ENCODE peak calls at places on chromosomes 5 and 9, in five cellular contexts. One of them, this sample, is unnamed.
A peak's percentile ranks its signal among the peaks of the same experiment; 100 is the strongest.

GRCh38 chr5:131950706-131951105 is 5.2 kb upstream of the MEIKIN start:
- DNase-seq in fibroblast of mammary gland: no peak
- DNase-seq in CD8-positive, alpha-beta memory T cell: no peak
- DNase-seq in Calu3: no peak
- DNase-seq in NCI-H1092: no peak
- DNase-seq in this sample: no peak

GRCh38 chr5:178667685-178668084 is 40.8 kb upstream of the CLK4 start:
- DNase-seq in CD8-positive, alpha-beta memory T cell: no peak
- DNase-seq in NCI-H1092: no peak
- DNase-seq in Calu3: no peak
- DNase-seq in fibroblast of mammary gland: no peak
- DNase-seq in this sample: no peak

GRCh38 chr9:95498641-95499040 is 18.1 kb downstream of the PTCH1 start:
- DNase-seq in NCI-H1092: no peak
- DNase-seq in fibroblast of mammary gland: no peak
- DNase-seq in Calu3: no peak
- DNase-seq in CD8-positive, alpha-beta memory T cell: no peak
- DNase-seq in this sample: no peak

GRCh38 chr5:103562453-103563157 is at the start of gene NUDT12:
- DNase-seq in fibroblast of mammary gland: peak; percentile 77
- DNase-seq in NCI-H1092: peak; percentile 57
- DNase-seq in Calu3: peak; percentile 74
- DNase-seq in CD8-positive, alpha-beta memory T cell: peak; percentile 37
- DNase-seq in this sample: peak; percentile 84

GRCh38 chr9:87336914-87337333 is 160.7 kb upstream of the DAPK1 start:
- DNase-seq in NCI-H1092: peak; percentile 73
- DNase-seq in Calu3: peak; percentile 51
- DNase-seq in fibroblast of mammary gland: peak; percentile 86
- DNase-seq in CD8-positive, alpha-beta memory T cell: no peak
- DNase-seq in this sample: peak; percentile 74

GRCh38 chr9:93671030-93671358 is 94.6 kb downstream of the PHF2 start:
- DNase-seq in fibroblast of mammary gland: no peak
- DNase-seq in Calu3: no peak
- DNase-seq in CD8-positive, alpha-beta memory T cell: no peak
- DNase-seq in NCI-H1092: no peak
- DNase-seq in this sample: no peak

GRCh38 chr9:84301851-84302250 is 38.7 kb downstream of the SLC28A3 start:
- DNase-seq in fibroblast of mammary gland: peak; percentile 74
- DNase-seq in Calu3: no peak
- DNase-seq in NCI-H1092: no peak
- DNase-seq in CD8-positive, alpha-beta memory T cell: no peak
- DNase-seq in this sample: peak; percentile 65

GRCh38 chr9:107612136-107612535 is 122.6 kb upstream of the KLF4 start:
- DNase-seq in NCI-H1092: no peak
- DNase-seq in CD8-positive, alpha-beta memory T cell: no peak
- DNase-seq in Calu3: no peak
- DNase-seq in fibroblast of mammary gland: peak; percentile 67
- DNase-seq in this sample: no peak

GRCh38 chr5:175516933-175517823 is 38.8 kb downstream of the SFXN1 start:
- DNase-seq in fibroblast of mammary gland: no peak
- DNase-seq in Calu3: no peak
- DNase-seq in NCI-H1092: no peak
- DNase-seq in CD8-positive, alpha-beta memory T cell: no peak
- DNase-seq in this sample: no peak

GRCh38 chr5:34548086-34548403 is 108.1 kb upstream of the RAI14 start:
- DNase-seq in Calu3: no peak
- DNase-seq in fibroblast of mammary gland: no peak
- DNase-seq in NCI-H1092: no peak
- DNase-seq in CD8-positive, alpha-beta memory T cell: no peak
- DNase-seq in this sample: no peak

GRCh38 chr9:92983984-92984589 is 36.8 kb downstream of the FGD3 start:
- DNase-seq in NCI-H1092: no peak
- DNase-seq in Calu3: no peak
- DNase-seq in CD8-positive, alpha-beta memory T cell: no peak
- DNase-seq in fibroblast of mammary gland: peak; percentile 33
- DNase-seq in this sample: no peak

GRCh38 chr9:37650873-37651768 is at the start of gene FRMPD1:
- DNase-seq in fibroblast of mammary gland: peak; percentile 22
- DNase-seq in Calu3: peak; percentile 46
- DNase-seq in CD8-positive, alpha-beta memory T cell: peak; percentile 58
- DNase-seq in NCI-H1092: peak; percentile 78
- DNase-seq in this sample: peak; percentile 21

GRCh38 chr9:133191989-133192388 is 17.1 kb downstream of the OBP2B start:
- DNase-seq in CD8-positive, alpha-beta memory T cell: no peak
- DNase-seq in NCI-H1092: no peak
- DNase-seq in fibroblast of mammary gland: no peak
- DNase-seq in Calu3: no peak
- DNase-seq in this sample: no peak

GRCh38 chr5:137201876-137202275 is 297.2 kb downstream of the SPOCK1 start:
- DNase-seq in CD8-positive, alpha-beta memory T cell: no peak
- DNase-seq in fibroblast of mammary gland: peak; percentile 99
- DNase-seq in Calu3: no peak
- DNase-seq in NCI-H1092: no peak
- DNase-seq in this sample: peak; percentile 20

GRCh38 chr5:161975350-161975749 is 92.2 kb upstream of the GABRG2 start:
- DNase-seq in fibroblast of mammary gland: no peak
- DNase-seq in Calu3: no peak
- DNase-seq in NCI-H1092: no peak
- DNase-seq in CD8-positive, alpha-beta memory T cell: no peak
- DNase-seq in this sample: no peak

GRCh38 chr9:130453487-130453886 is 8.7 kb downstream of the ASS1 start:
- DNase-seq in Calu3: peak; percentile 72
- DNase-seq in CD8-positive, alpha-beta memory T cell: no peak
- DNase-seq in fibroblast of mammary gland: peak; percentile 14
- DNase-seq in NCI-H1092: peak; percentile 90
- DNase-seq in this sample: no peak

GRCh38 chr5:79346420-79346824 is 110.5 kb downstream of the JMY start:
- DNase-seq in NCI-H1092: no peak
- DNase-seq in CD8-positive, alpha-beta memory T cell: no peak
- DNase-seq in fibroblast of mammary gland: peak; percentile 68
- DNase-seq in Calu3: no peak
- DNase-seq in this sample: peak; percentile 55

GRCh38 chr9:132005896-132006295 is 73.8 kb downstream of the MED27 start:
- DNase-seq in NCI-H1092: no peak
- DNase-seq in fibroblast of mammary gland: no peak
- DNase-seq in CD8-positive, alpha-beta memory T cell: no peak
- DNase-seq in Calu3: no peak
- DNase-seq in this sample: no peak

GRCh38 chr5:160260881-160261815 is 31.8 kb downstream of the FABP6 start:
- DNase-seq in Calu3: peak; percentile 71
- DNase-seq in CD8-positive, alpha-beta memory T cell: no peak
- DNase-seq in fibroblast of mammary gland: peak; percentile 24
- DNase-seq in NCI-H1092: no peak
- DNase-seq in this sample: peak; percentile 59

GRCh38 chr9:38042626-38043359 is 26.2 kb downstream of the SHB start:
- DNase-seq in NCI-H1092: no peak
- DNase-seq in CD8-positive, alpha-beta memory T cell: no peak
- DNase-seq in fibroblast of mammary gland: no peak
- DNase-seq in Calu3: no peak
- DNase-seq in this sample: no peak

GRCh38 chr5:134904621-134905245 is at the start of gene PCBD2:
- DNase-seq in NCI-H1092: peak; percentile 85
- DNase-seq in fibroblast of mammary gland: peak; percentile 87
- DNase-seq in Calu3: peak; percentile 99
- DNase-seq in CD8-positive, alpha-beta memory T cell: peak; percentile 94
- DNase-seq in this sample: peak; percentile 88

GRCh38 chr9:112569186-112569585 is 82.6 kb downstream of the KIAA1958 start:
- DNase-seq in Calu3: no peak
- DNase-seq in NCI-H1092: no peak
- DNase-seq in CD8-positive, alpha-beta memory T cell: no peak
- DNase-seq in fibroblast of mammary gland: peak; percentile 94
- DNase-seq in this sample: peak; percentile 51

GRCh38 chr9:135215571-135216161 is 128.2 kb downstream of the OLFM1 start:
- DNase-seq in NCI-H1092: peak; percentile 94
- DNase-seq in Calu3: no peak
- DNase-seq in fibroblast of mammary gland: no peak
- DNase-seq in CD8-positive, alpha-beta memory T cell: peak; percentile 33
- DNase-seq in this sample: no peak

GRCh38 chr9:99057665-99058625 is 47.0 kb upstream of the TGFBR1 start:
- DNase-seq in Calu3: no peak
- DNase-seq in CD8-positive, alpha-beta memory T cell: peak; percentile 88
- DNase-seq in fibroblast of mammary gland: peak; percentile 78
- DNase-seq in NCI-H1092: no peak
- DNase-seq in this sample: peak; percentile 67

This sample was measured in HCEC 1CT.